ENCODE peak calls at places on chromosome 14, in seven cellular contexts. C is left ventricle myocardium inferior, F is OCI-LY7, J is stomach, O is GM23248, U is A549, G is ovary. Y is an unnamed sample. For H3K4me1, the result is how much of the 10 kb centered on the place peaks cover.

GRCh38 chr14:60648169-60648933 is 926 bp downstream of the SIX1 start:
- DNase-seq in C (no peak), F (no peak), J (no peak), O (peak), U (peak), G (no peak), Y (peak)

GRCh38 chr14:21275261-21275858 is 4.5 kb upstream of the RPGRIP1 start:
- DNase-seq in C (no peak), F (no peak), J (no peak), O (no peak), U (no peak), G (no peak), Y (peak)

GRCh38 chr14:104118006-104118844 is 20.2 kb upstream of the KIF26A start:
- DNase-seq in C (peak), F (no peak), J (peak), O (no peak), U (no peak), G (peak), Y (no peak)

GRCh38 chr14:43755707-43756106 is 751.4 kb downstream of the FSCB start:
- DNase-seq in C (no peak), F (no peak), J (no peak), O (no peak), U (no peak), G (no peak), Y (no peak)

GRCh38 chr14:89407856-89408255 is 9.2 kb downstream of the FOXN3 start:
- DNase-seq in C (no peak), F (no peak), J (no peak), O (peak), U (no peak), G (no peak), Y (no peak)

GRCh38 chr14:76086636-76087035 is 65.1 kb upstream of the GPATCH2L start:
- DNase-seq in C (no peak), F (no peak), J (no peak), O (no peak), U (no peak), G (no peak), Y (no peak)

GRCh38 chr14:80844872-80845271 is 96.7 kb downstream of the CEP128 start:
- DNase-seq in C (no peak), F (no peak), J (no peak), O (no peak), U (no peak), G (no peak), Y (no peak)

GRCh38 chr14:85991156-85991555 is 461.2 kb downstream of the FLRT2 start:
- DNase-seq in C (no peak), F (no peak), J (no peak), O (peak), U (no peak), G (no peak), Y (no peak)

GRCh38 chr14:32010561-32011188 is 66.4 kb upstream of the ARHGAP5 start:
- DNase-seq in C (no peak), F (no peak), J (no peak), O (peak), U (peak), G (no peak), Y (no peak)

GRCh38 chr14:61101803-61102548 is 120.9 kb downstream of the SLC38A6 start:
- DNase-seq in C (no peak), F (peak), J (no peak), O (peak), U (no peak), G (no peak), Y (peak)

GRCh38 chr14:102966256-102966655 is 43.8 kb downstream of the AMN start:
- DNase-seq in C (no peak), F (no peak), J (no peak), O (no peak), U (no peak), G (no peak), Y (no peak)

GRCh38 chr14:103519043-103519836 is 3.4 kb downstream of the CKB start:
- DNase-seq in C (peak), F (no peak), J (peak), O (peak), U (no peak), G (no peak), Y (no peak)

GRCh38 chr14:77071938-77072388 is 26.1 kb upstream of the CIPC start:
- DNase-seq in C (no peak), F (no peak), J (no peak), O (peak), U (no peak), G (no peak), Y (no peak)

GRCh38 chr14:91350813-91351507 is 66.7 kb downstream of the CCDC88C start:
- DNase-seq in C (no peak), F (peak), J (no peak), O (no peak), U (no peak), G (no peak), Y (no peak)

GRCh38 chr14:50762001-50762930 is 68.7 kb downstream of the NIN start:
- DNase-seq in C (no peak), F (no peak), J (no peak), O (peak), U (no peak), G (no peak), Y (no peak)

GRCh38 chr14:31596691-31597090 is 35.5 kb downstream of the NUBPL start:
- DNase-seq in C (no peak), F (no peak), J (no peak), O (no peak), U (no peak), G (no peak), Y (no peak)

GRCh38 chr14:70907996-70908917 is 998 bp downstream of the PCNX1 start:
- DNase-seq in C (peak), F (peak), J (peak), O (peak), U (peak), G (peak), Y (peak)

GRCh38 chr14:105053421-105053820 is 11.8 kb downstream of the GPR132 start:
- DNase-seq in C (no peak), F (no peak), J (no peak), O (no peak), U (no peak), G (no peak), Y (no peak)

GRCh38 chr14:73245401-73246325 is 8.4 kb downstream of the PAPLN start:
- DNase-seq in C (peak), F (peak), J (peak), O (no peak), U (no peak), G (no peak), Y (peak)

GRCh38 chr14:61247935-61248334 is 33.2 kb downstream of the TMEM30B start:
- DNase-seq in C (no peak), F (no peak), J (no peak), O (peak), U (no peak), G (no peak), Y (no peak)

GRCh38 chr14:83217492-83217891 is 1683.8 kb upstream of the SEL1L start:
- DNase-seq in C (no peak), F (no peak), J (no peak), O (peak), U (no peak), G (no peak), Y (peak)

GRCh38 chr14:49982522-49982951 is 89.7 kb downstream of the ARF6 start:
- DNase-seq in C (no peak), F (no peak), J (no peak), O (peak), U (no peak), G (no peak), Y (no peak)

GRCh38 chr14:51682411-51682810 is 30.7 kb downstream of the FRMD6 start:
- DNase-seq in C (no peak), F (no peak), J (no peak), O (peak), U (no peak), G (no peak), Y (peak)

GRCh38 chr14:100838493-100839440 is 12.8 kb downstream of the MEG3 start:
- DNase-seq in C (no peak), F (no peak), J (no peak), O (peak), U (no peak), G (no peak), Y (no peak)

GRCh38 chr14:20602583-20602982 is 11.4 kb upstream of the RNASE12 start:
- DNase-seq in C (no peak), F (no peak), J (no peak), O (no peak), U (no peak), G (no peak), Y (no peak)

GRCh38 chr14:35814371-35815005 is 5.4 kb upstream of the RALGAPA1 start:
- DNase-seq in C (no peak), F (peak), J (peak), O (peak), U (no peak), G (no peak), Y (peak)

GRCh38 chr14:72479471-72479931 is 414.4 kb downstream of the DPF3 start:
- DNase-seq in C (no peak), F (no peak), J (no peak), O (no peak), U (no peak), G (no peak), Y (peak)

GRCh38 chr14:50718949-50719348 is 50.8 kb upstream of the SAV1 start:
- DNase-seq in C (no peak), F (no peak), J (no peak), O (no peak), U (no peak), G (no peak), Y (no peak)

GRCh38 chr14:55111122-55111705 is 17.8 kb upstream of the LGALS3 start:
- DNase-seq in C (no peak), F (no peak), J (no peak), O (no peak), U (no peak), G (no peak), Y (no peak)

GRCh38 chr14:55105991-55106390 is 23.1 kb upstream of the LGALS3 start:
- DNase-seq in C (no peak), F (no peak), J (no peak), O (no peak), U (no peak), G (no peak), Y (no peak)

GRCh38 chr14:55104051-55104954 is 24.7 kb upstream of the LGALS3 start:
- DNase-seq in C (no peak), F (peak), J (no peak), O (no peak), U (no peak), G (no peak), Y (no peak)

GRCh38 chr14:55109846-55110245 is 19.2 kb upstream of the LGALS3 start:
- DNase-seq in C (no peak), F (no peak), J (no peak), O (no peak), U (no peak), G (no peak), Y (no peak)

DNA sequence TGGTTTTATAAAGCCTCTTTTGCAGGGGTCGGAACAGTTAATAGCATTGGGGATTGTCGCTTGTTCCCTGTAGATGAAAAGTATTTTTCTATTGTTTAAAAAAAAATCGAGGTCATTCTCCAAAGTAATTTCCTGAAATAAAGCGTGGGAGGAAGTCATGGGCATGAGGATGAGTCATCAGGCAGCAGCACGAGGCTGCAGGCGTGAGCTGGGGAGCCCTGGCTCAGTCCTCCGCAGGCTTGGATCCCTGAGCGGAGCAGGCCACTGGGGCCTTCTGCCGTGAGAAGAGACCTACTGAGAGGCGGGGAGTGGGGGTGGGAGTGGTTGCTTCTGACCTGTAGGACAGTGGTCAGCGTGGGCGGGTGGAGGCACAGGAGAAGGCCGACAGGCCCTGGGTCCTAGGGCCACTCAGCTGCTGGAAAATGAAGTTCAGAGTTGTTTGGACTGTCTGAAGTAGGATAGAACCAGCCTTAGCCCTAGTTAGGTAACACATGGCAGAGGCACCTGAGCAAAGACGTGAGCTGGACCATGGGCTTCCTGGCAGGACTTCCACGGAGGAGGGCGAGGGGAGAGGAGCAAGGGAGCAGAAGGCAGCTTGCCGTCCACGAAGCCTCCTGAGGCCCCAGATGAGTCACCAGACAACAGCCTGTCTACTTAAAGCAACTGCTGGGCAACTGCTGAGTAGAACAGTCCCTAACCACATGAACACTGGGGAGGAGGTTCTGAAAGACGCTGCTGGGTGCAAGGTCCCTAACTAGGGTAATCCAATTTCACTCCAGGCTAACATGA is 21.1 kb upstream of the LGALS3 start:
- DNase-seq in C (peak), F (no peak), J (peak), O (peak), U (peak), G (peak), Y (peak)
- H3K4me1 ChIP-seq in C (half or more), F (under half), J (under half), O (under half), U (under half), G (under half), Y (under half)

GRCh38 chr14:68690106-68690960 is 102.5 kb downstream of the ZFP36L1 start:
- DNase-seq in C (no peak), F (no peak), J (no peak), O (peak), U (no peak), G (no peak), Y (no peak)

GRCh38 chr14:68692916-68693771 is 99.7 kb downstream of the ZFP36L1 start:
- DNase-seq in C (no peak), F (no peak), J (no peak), O (peak), U (no peak), G (no peak), Y (no peak)

GRCh38 chr14:68691031-68691864 is 101.6 kb downstream of the ZFP36L1 start:
- DNase-seq in C (no peak), F (no peak), J (no peak), O (no peak), U (no peak), G (no peak), Y (no peak)

GRCh38 chr14:68693926-68694325 is 98.9 kb downstream of the ZFP36L1 start:
- DNase-seq in C (no peak), F (no peak), J (no peak), O (peak), U (no peak), G (no peak), Y (no peak)

DNA sequence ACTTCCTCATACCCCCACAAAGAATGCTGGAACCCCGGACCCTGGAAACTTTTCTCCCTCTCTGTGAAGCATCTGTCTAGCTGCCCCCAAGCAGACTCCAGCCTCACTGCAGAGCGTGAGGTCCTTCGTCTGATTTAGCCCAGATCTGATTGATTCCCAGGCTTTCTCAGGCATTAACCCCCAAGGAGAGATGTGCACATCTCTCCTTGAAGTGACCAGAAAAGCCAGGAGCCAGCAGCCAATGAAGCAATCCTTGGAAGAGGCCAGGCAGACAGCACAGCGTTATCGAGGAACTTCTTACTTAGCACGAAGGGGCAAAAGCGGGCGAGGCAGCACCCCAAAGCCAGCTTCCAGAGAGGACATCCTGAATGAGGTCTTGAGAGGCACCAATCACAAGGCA is 100.7 kb downstream of the ZFP36L1 start:
- DNase-seq in C (no peak), F (no peak), J (no peak), O (peak), U (no peak), G (no peak), Y (no peak)
- H3K4me1 ChIP-seq in C (under half), F (half or more), J (under half), O (half or more), U (half or more), G (under half), Y (under half)

DNA sequence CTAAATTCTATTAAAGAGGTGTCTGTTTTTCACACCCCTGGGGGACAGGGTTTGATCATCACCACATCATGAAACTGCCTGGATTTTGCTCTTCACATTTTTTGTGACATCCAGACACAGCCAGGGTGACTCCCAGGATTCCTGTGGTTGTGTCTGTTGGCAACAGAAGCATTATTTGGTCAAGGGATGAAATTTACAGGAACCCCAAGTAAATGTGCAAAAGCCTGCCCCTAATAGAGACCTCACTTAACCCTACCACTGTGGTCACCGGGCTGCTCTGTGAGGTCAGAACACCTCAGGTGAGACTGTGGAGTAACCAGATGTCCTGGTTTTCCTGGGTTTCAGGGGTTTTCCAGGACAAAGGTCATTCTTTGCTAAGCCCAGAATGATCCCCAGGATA is 103.8 kb downstream of the DAD1 start:
- DNase-seq in C (no peak), F (no peak), J (no peak), O (peak), U (no peak), G (no peak), Y (no peak)
- H3K4me1 ChIP-seq in C (half or more), F (half or more), J (under half), O (under half), U (under half), G (under half), Y (half or more)

GRCh38 chr14:59360923-59361794 is 104.0 kb downstream of the GPR135 start:
- DNase-seq in C (peak), F (peak), J (peak), O (peak), U (peak), G (peak), Y (peak)
- H3K4me1 ChIP-seq in C (half or more), F (half or more), J (under half), O (half or more), U (half or more), G (under half), Y (under half)

DNA sequence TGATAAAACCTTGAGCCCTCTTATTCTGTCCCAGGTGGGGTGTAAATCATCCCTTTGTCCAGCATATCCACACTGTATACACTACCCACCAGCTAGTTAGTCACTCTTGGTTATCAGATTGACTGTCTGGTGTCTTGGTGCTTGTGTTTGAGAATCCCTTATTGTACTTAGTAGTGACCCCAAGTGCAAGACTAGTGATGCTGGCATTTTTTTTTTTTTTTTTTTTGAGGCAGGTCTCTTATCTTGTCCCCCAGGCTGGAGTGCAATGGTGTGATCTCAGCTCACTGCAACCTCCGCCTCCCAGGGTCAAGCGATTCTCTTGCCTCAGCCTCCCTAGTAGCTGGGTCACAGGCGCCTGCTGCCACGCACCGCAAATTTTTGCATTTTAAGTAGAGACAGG is 5.8 kb downstream of the VRK1 start:
- DNase-seq in C (no peak), F (no peak), J (no peak), O (no peak), U (no peak), G (no peak), Y (no peak)
- H3K4me1 ChIP-seq in C (under half), F (under half), J (under half), O (under half), U (under half), G (under half), Y (half or more)

GRCh38 chr14:69713976-69714716 is 52.8 kb upstream of the SRSF5 start:
- DNase-seq in C (no peak), F (no peak), J (no peak), O (no peak), U (no peak), G (no peak), Y (no peak)

GRCh38 chr14:69711471-69712216 is 55.3 kb upstream of the SRSF5 start:
- DNase-seq in C (peak), F (no peak), J (no peak), O (no peak), U (no peak), G (no peak), Y (no peak)

GRCh38 chr14:69713127-69713800 is 53.7 kb upstream of the SRSF5 start:
- DNase-seq in C (no peak), F (no peak), J (peak), O (no peak), U (no peak), G (no peak), Y (peak)

GRCh38 chr14:69712217-69712565 is 54.8 kb upstream of the SRSF5 start:
- DNase-seq in C (no peak), F (no peak), J (no peak), O (no peak), U (no peak), G (no peak), Y (no peak)

DNA sequence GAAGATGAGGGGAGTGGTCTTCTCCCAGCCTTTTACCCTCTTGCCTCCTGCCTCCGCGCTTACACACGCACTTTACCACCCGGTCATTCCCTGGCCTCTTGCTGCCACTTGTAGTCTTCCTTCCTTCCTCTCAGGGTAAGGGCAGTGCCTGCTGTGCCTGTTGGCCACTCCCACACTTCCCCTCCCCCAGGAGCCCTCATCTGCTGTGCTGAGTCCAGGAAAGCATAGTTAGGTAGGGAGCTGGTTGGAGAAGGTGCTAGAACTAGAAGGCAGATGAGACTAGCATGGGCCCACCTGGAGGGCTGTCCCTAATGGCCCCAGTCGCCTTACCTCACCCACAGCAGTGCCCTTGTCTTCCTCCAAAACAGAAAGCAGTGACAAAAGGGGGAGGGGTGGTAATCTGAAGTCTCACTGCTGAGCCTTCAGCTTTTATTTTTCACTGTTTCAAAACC is 54.3 kb upstream of the SRSF5 start:
- DNase-seq in C (peak), F (no peak), J (peak), O (no peak), U (no peak), G (no peak), Y (no peak)
- H3K4me1 ChIP-seq in C (half or more), F (under half), J (half or more), O (under half), U (under half), G (under half), Y (under half)

GRCh38 chr14:95143813-95144620 is 13.3 kb downstream of the DICER1 start:
- DNase-seq in C (no peak), F (peak), J (no peak), O (peak), U (no peak), G (no peak), Y (no peak)

GRCh38 chr14:95147597-95147996 is 9.7 kb downstream of the DICER1 start:
- DNase-seq in C (no peak), F (no peak), J (no peak), O (no peak), U (no peak), G (no peak), Y (no peak)

GRCh38 chr14:95146079-95146771 is 11.1 kb downstream of the DICER1 start:
- DNase-seq in C (no peak), F (no peak), J (no peak), O (no peak), U (no peak), G (no peak), Y (no peak)

GRCh38 chr14:95142208-95142607 is 15.1 kb downstream of the DICER1 start:
- DNase-seq in C (no peak), F (peak), J (no peak), O (no peak), U (no peak), G (no peak), Y (no peak)

GRCh38 chr14:95144849-95145248 is 12.5 kb downstream of the DICER1 start:
- DNase-seq in C (no peak), F (no peak), J (no peak), O (no peak), U (no peak), G (no peak), Y (no peak)
- H3K4me1 ChIP-seq in C (half or more), F (under half), J (half or more), O (under half), U (under half), G (under half), Y (under half)